ENCODE peak calls at places on chromosomes 5 and 9, in eight cellular contexts. E is mesendoderm; D is COR-L47; V is stimulated activated CD8-positive, alpha-beta memory T cell treated with anti-CD3 and anti-CD28 coated beads, Interleukin-2, amount 100 ng/mL, for 48 hours; J is kidney; L is GM18507; I is NCI-H1105; A is fibroblast of pulmonary artery. S is an unnamed sample.

GRCh38 chr5:156913719-156914370 is 49.2 kb downstream of the TIMD4 start:
- DNase-seq in V (no peak), E (peak), L (no peak), J (no peak), A (no peak), I (peak), D (peak), S (peak)

GRCh38 chr5:33509036-33509435 is 68.3 kb downstream of the TARS1 start:
- DNase-seq in V (no peak), I (no peak), D (no peak), L (no peak), E (no peak), A (no peak), J (no peak), S (no peak)

GRCh38 chr9:133113928-133114351 is 7.1 kb downstream of the RALGDS start:
- DNase-seq in I (no peak), V (no peak), J (peak), D (no peak), A (no peak), E (no peak), L (no peak), S (no peak)

GRCh38 chr5:7801898-7802614 is 48.9 kb downstream of the CFAP90 start:
- DNase-seq in E (no peak), L (no peak), D (no peak), I (no peak), J (no peak), A (no peak), V (no peak), S (no peak)

GRCh38 chr5:159444441-159445082 is 114.3 kb upstream of the IL12B start:
- DNase-seq in L (no peak), I (no peak), A (peak), D (no peak), V (no peak), J (no peak), E (peak), S (peak)

GRCh38 chr5:42703238-42703637 is 53.4 kb upstream of the CCDC152 start:
- DNase-seq in I (no peak), L (no peak), J (no peak), D (no peak), A (no peak), V (no peak), E (no peak), S (no peak)

GRCh38 chr5:140043508-140043872 is 391 bp upstream of the NRG2 start:
- DNase-seq in V (no peak), A (no peak), I (no peak), J (peak), E (peak), D (peak), L (no peak), S (no peak)

GRCh38 chr9:77015291-77016048 is 4.0 kb upstream of the FOXB2 start:
- DNase-seq in I (peak), D (peak), L (no peak), E (no peak), A (no peak), J (no peak), V (no peak), S (no peak)

GRCh38 chr5:14574891-14575496 is 6.6 kb upstream of the OTULINL start:
- DNase-seq in L (no peak), V (no peak), D (peak), E (no peak), J (no peak), I (peak), A (no peak), S (no peak)

GRCh38 chr9:123044556-123044955 is 11.1 kb downstream of the GPR21 start:
- DNase-seq in I (no peak), E (no peak), L (no peak), D (no peak), A (peak), J (no peak), V (no peak), S (no peak)

GRCh38 chr9:34010979-34011378 is 37.7 kb downstream of the UBAP2 start:
- DNase-seq in V (no peak), L (no peak), J (no peak), D (peak), A (peak), E (no peak), I (peak), S (peak)

S was measured in OCI-M1.